ENCODE peak calls at places on chromosomes 2 and 18, in eight cellular contexts. K, G, C, T, W, X, R and N are unnamed samples.

GRCh38 chr2:237935740-237936452 is 30.9 kb upstream of the UBE2F start:
- DNase-seq in K (no peak), G (no peak), C (peak), T (peak), W (no peak), X (no peak), R (no peak), N (no peak)

GRCh38 chr2:14051401-14051800 is 581.1 kb upstream of the LRATD1 start:
- DNase-seq in K (no peak), G (no peak), C (no peak), T (no peak), W (no peak), X (no peak), R (no peak), N (no peak)

GRCh38 chr18:47605093-47605492 is 325.4 kb downstream of the SMAD2 start:
- DNase-seq in K (no peak), G (no peak), C (no peak), T (no peak), W (no peak), X (no peak), R (no peak), N (no peak)

GRCh38 chr18:22065311-22065710 is 104.1 kb upstream of the GATA6 start:
- DNase-seq in K (no peak), G (no peak), C (no peak), T (no peak), W (no peak), X (peak), R (no peak), N (no peak)

GRCh38 chr2:168457177-168457905 is 1.3 kb downstream of the CERS6 start:
- DNase-seq in K (no peak), G (no peak), C (no peak), T (no peak), W (no peak), X (no peak), R (no peak), N (no peak)

GRCh38 chr2:37829202-37829601 is 95.9 kb upstream of the RMDN2 start:
- DNase-seq in K (peak), G (no peak), C (peak), T (peak), W (no peak), X (no peak), R (peak), N (no peak)

GRCh38 chr2:33529771-33530481 is 53.5 kb downstream of the RASGRP3 start:
- DNase-seq in K (peak), G (no peak), C (peak), T (peak), W (peak), X (no peak), R (no peak), N (no peak)

GRCh38 chr2:128377071-128377910 is 58.6 kb upstream of the HS6ST1 start:
- DNase-seq in K (no peak), G (no peak), C (no peak), T (no peak), W (no peak), X (peak), R (peak), N (peak)

GRCh38 chr2:29123584-29124349 is 8.6 kb downstream of the CLIP4 start:
- DNase-seq in K (peak), G (no peak), C (peak), T (peak), W (peak), X (no peak), R (no peak), N (no peak)

GRCh38 chr2:151570191-151570590 is 160.5 kb downstream of the RIF1 start:
- DNase-seq in K (no peak), G (no peak), C (no peak), T (no peak), W (no peak), X (no peak), R (no peak), N (no peak)

GRCh38 chr2:96308248-96308647 is 2.9 kb upstream of the SNRNP200 start:
- DNase-seq in K (no peak), G (no peak), C (no peak), T (no peak), W (no peak), X (no peak), R (no peak), N (peak)

DNA sequence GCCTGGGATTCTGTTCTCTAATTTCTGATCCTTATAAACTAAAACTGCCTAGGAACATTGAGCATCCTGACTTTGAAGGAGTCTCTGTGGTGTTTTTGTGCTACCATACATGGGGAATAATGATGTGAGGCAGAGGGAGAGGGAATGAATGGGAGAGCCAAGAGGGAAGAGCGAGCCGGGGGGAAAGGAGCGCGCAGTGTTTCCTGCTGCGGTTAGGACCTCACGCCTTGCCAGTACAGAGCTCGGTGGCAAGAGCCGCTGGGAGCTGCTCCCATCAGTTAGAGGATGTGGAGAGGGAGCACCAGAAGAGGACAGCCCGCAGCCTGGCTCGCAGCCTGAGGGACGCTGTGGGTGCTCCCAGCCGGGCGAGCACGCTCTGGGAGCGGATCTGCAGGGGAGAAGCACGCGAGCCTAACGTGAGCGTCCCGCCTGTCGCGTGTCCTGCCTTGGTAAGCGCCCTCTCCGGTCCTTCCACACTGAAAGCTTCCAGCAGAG is 114.7 kb downstream of the FAM210A start:
- DNase-seq in K (no peak), G (no peak), C (peak), T (peak), W (no peak), X (peak), R (peak), N (no peak)
- H3K4me3 ChIP-seq in K (peak), G (peak), C (no peak), T (peak), W (no peak), X (peak), R (peak), N (peak)

DNA sequence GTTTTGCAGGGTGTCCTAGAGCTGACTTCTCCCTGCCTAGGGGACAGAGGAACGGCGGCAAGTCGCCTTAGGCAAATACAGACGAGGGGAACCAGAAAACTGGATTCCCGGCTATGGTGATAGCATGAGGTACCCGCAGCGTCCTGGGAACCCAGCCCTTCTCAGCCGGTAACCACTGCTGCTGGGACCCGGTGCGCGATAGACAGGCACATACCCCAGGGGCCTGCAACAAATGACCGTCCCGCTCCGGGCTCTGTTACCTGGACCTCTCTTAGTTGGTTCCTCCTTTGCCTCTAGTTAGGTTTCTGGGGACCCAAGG is 643 bp upstream of the SERPINE2 start:
- DNase-seq in K (no peak), G (peak), C (no peak), T (no peak), W (no peak), X (no peak), R (no peak), N (no peak)
- H3K4me3 ChIP-seq in K (peak), G (no peak), C (peak), T (peak), W (peak), X (peak), R (peak), N (peak)

GRCh38 chr18:30743033-30743432 is 299.5 kb downstream of the DSC3 start:
- DNase-seq in K (no peak), G (no peak), C (no peak), T (no peak), W (no peak), X (no peak), R (no peak), N (no peak)

GRCh38 chr18:30746224-30746623 is 296.3 kb downstream of the DSC3 start:
- DNase-seq in K (no peak), G (no peak), C (no peak), T (no peak), W (no peak), X (no peak), R (no peak), N (no peak)

DNA sequence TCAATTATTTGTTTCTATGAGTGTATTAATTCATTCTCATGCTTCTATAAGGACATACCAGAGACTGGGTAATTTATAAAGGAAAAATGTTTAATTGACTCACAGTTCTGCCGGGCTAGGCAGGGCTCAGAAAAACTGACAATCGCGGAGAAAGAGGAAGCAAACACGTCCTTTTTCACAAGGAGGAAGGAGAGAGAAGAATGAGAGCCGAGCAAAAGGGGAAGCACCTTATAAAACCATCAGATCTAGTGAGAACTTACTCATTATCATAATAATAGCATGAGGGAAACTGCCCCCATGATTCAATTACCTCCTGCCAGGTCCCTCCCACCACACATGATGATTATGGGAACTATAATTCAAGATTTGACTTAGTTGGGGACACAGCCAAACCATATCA is 294.0 kb downstream of the DSC3 start:
- DNase-seq in K (no peak), G (no peak), C (no peak), T (no peak), W (no peak), X (no peak), R (no peak), N (no peak)
- H3K4me3 ChIP-seq in K (no peak), G (no peak), C (no peak), T (no peak), W (no peak), X (no peak), R (no peak), N (no peak)

GRCh38 chr2:239262484-239263230 is 138.2 kb downstream of the HDAC4 start:
- DNase-seq in K (no peak), G (no peak), C (peak), T (no peak), W (no peak), X (peak), R (peak), N (no peak)

GRCh38 chr2:239263231-239263936 is 137.4 kb downstream of the HDAC4 start:
- DNase-seq in K (no peak), G (no peak), C (no peak), T (no peak), W (no peak), X (peak), R (no peak), N (no peak)

GRCh38 chr2:239265681-239266435 is 135.0 kb downstream of the HDAC4 start:
- DNase-seq in K (no peak), G (no peak), C (no peak), T (no peak), W (no peak), X (no peak), R (no peak), N (no peak)

GRCh38 chr2:239264838-239265651 is 135.8 kb downstream of the HDAC4 start:
- DNase-seq in K (no peak), G (peak), C (peak), T (peak), W (peak), X (no peak), R (no peak), N (no peak)

GRCh38 chr2:239263937-239264837 is 136.6 kb downstream of the HDAC4 start:
- DNase-seq in K (no peak), G (no peak), C (peak), T (peak), W (no peak), X (no peak), R (no peak), N (no peak)
- H3K4me3 ChIP-seq in K (no peak), G (peak), C (no peak), T (no peak), W (no peak), X (no peak), R (no peak), N (no peak)

GRCh38 chr2:218282173-218282991 is 9.9 kb downstream of the TMBIM1 start:
- DNase-seq in K (no peak), G (no peak), C (peak), T (peak), W (no peak), X (no peak), R (peak), N (no peak)

GRCh38 chr2:218281449-218281848 is 10.9 kb downstream of the TMBIM1 start:
- DNase-seq in K (no peak), G (no peak), C (peak), T (peak), W (no peak), X (no peak), R (peak), N (no peak)

GRCh38 chr2:218284106-218284811 is 8.0 kb downstream of the TMBIM1 start:
- DNase-seq in K (no peak), G (peak), C (peak), T (peak), W (no peak), X (no peak), R (peak), N (no peak)

GRCh38 chr2:218286570-218287459 is 5.5 kb downstream of the TMBIM1 start:
- DNase-seq in K (peak), G (peak), C (peak), T (peak), W (peak), X (peak), R (peak), N (peak)

DNA sequence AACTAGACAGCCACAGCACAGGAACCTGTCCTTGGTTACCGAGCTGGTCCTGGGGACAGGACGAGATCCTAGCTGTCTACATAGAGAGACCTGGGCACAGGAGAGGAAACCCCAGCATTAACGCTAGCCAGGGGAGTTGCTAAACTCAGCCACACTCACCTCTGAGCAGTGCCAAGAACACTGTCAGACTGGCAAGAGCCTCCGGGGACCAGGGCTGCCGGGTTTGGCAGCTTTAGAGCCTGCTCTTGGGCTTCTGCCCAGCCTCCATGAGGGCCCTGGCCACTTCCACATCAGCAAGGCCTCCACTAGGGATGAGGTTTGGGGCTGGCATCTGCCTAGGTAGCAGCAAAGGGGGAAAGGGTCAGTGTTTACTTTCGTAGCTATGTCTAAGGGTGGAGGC is 6.7 kb downstream of the TMBIM1 start:
- DNase-seq in K (no peak), G (no peak), C (peak), T (peak), W (no peak), X (no peak), R (peak), N (no peak)
- H3K4me3 ChIP-seq in K (peak), G (peak), C (no peak), T (peak), W (no peak), X (no peak), R (peak), N (no peak)

DNA sequence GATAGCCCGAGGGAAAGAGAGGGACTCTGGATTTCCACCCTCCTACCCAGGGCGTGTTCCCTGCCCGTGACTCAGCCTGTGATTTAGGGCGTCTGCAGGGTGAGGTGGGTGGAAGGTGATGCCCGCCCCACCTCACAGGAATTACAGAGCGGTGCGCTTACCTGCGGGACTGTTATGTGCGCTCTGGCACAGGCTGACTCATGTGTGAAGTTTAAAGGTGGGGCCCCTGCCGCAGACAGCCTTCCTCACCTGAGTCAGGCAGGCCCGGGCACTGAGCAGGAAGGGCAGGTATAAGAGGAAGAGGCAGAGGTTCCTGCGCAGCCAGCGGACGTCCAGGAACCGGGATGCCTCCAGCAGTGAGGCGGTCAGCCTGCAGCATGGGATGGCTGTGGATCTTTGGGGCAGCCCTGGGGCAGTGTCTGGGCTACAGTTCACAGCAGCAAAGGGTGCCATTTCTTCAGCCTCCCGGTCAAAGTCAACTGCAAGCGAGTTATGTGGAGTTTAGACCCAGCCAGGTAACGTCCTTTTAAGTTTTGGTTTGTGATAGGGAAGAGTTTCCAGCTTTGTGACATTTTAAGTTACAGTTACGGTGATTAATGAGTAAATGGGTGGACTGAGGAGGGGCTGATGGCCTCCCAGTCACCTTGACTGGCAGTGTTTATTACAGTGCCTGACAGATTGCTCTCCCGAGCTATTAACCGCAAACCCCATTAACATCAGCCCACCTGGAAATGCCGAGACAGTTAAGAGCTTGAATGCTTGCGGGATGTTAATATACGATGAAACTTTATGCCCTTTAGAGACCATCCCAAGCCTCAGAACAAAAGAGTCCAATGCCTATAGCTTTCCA is 141.6 kb upstream of the TTC39C start:
- DNase-seq in K (no peak), G (peak), C (no peak), T (no peak), W (no peak), X (peak), R (no peak), N (no peak)
- H3K4me3 ChIP-seq in K (no peak), G (no peak), C (no peak), T (no peak), W (no peak), X (no peak), R (no peak), N (no peak)